ENCODE peak calls at places on chromosomes 13 and 19, in five cellular contexts. D, L, U, R and C are unnamed samples.

GRCh38 chr13:36518707-36519106 is 86.4 kb downstream of the CCNA1 start:
- DNase-seq in R (no peak), D (no peak), L (no peak), U (no peak), C (no peak)

GRCh38 chr13:65638572-65639168 is 1591.5 kb downstream of the PCDH9 start:
- DNase-seq in L (no peak), R (no peak), U (no peak), D (peak), C (no peak)

GRCh38 chr13:109654341-109655205 is 131.8 kb downstream of the IRS2 start:
- DNase-seq in L (no peak), U (no peak), R (no peak), D (no peak), C (no peak)

GRCh38 chr19:2962018-2962670 is 15.2 kb upstream of the TLE6 start:
- DNase-seq in R (no peak), L (no peak), U (no peak), D (peak), C (peak)

GRCh38 chr19:39398297-39398864 is 7.2 kb downstream of the MED29 start:
- DNase-seq in D (no peak), R (no peak), U (no peak), L (peak), C (no peak)

GRCh38 chr13:105363747-105364177 is 1171.7 kb downstream of the EFNB2 start:
- DNase-seq in L (no peak), R (no peak), D (no peak), U (no peak), C (no peak)

GRCh38 chr19:6100284-6100915 is 9.9 kb downstream of the RFX2 start:
- DNase-seq in D (peak), L (peak), U (no peak), R (no peak), C (no peak)

GRCh38 chr13:45278096-45278645 is 62.8 kb downstream of the TPT1 start:
- DNase-seq in D (no peak), U (no peak), R (no peak), L (no peak), C (no peak)

GRCh38 chr19:46494936-46495788 is 505 bp downstream of the PNMA8B start:
- DNase-seq in D (no peak), L (no peak), U (no peak), R (no peak), C (no peak)

GRCh38 chr19:7628589-7629311 is 595 bp downstream of the XAB2 start:
- DNase-seq in U (no peak), D (no peak), L (no peak), R (no peak), C (no peak)

GRCh38 chr13:32617112-32617511 is 30.9 kb downstream of the PDS5B start:
- DNase-seq in D (no peak), U (no peak), R (no peak), L (no peak), C (no peak)

DNA sequence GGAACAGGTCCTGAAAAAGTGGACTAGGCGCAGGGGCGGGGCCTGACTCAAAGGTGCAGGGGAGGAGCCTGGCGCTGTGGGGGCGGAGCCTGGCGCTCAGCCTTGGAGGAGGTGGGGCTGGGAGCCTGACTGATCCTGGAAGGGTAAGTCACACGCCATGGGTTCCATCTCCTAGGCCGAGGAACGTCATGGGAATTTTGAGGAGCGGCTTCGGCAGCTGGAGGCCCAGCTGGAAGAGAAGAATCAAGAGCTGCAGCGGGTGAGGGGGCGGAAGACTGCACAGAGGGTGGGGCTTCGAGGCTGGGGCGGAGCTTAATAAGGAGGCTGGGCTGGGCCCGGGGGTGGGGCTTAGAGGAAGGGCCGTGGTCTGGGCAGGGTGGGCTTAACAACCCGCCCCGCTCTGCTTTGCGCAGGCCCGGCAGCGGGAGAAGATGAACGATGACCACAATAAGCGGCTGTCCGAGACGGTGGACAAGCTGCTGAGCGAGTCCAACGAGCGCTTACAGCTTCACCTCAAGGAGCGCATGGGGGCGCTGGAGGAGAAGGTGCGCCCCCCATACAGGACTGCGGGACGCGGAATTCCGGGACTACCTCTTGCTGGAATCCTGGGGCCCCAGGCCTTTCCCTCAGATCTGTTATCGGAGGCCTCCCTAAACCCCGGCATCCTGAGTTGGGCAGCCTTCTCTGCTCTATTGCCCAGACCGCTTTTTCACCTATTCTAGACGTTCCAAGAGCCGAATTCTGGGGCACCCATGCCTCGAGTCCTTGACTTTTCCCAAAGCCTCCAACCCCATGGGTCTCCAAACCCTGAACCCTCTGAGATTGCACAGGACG is 14.5 kb downstream of the PPFIA3 start:
- DNase-seq in D (no peak), U (no peak), R (no peak), L (peak), C (no peak)
- TF ChIP-seq CTCF in D (no peak), U (no peak), R (no peak), L (no peak), C (no peak)

GRCh38 chr13:46553886-46554855 is 1.2 kb downstream of the LRCH1 start:
- DNase-seq in R (peak), U (peak), D (peak), L (peak), C (no peak)
- TF ChIP-seq CTCF in R (peak), U (no peak), D (no peak), L (no peak), C (peak)

GRCh38 chr19:532578-533484 is 1.3 kb downstream of the CDC34 start:
- DNase-seq in U (no peak), L (peak), R (no peak), D (peak), C (no peak)
- TF ChIP-seq CTCF in U (no peak), L (peak), R (peak), D (peak), C (peak)

GRCh38 chr19:11738746-11739620 is at the start of gene ZNF823:
- DNase-seq in D (peak), R (peak), U (peak), L (peak), C (peak)

GRCh38 chr19:11735375-11735774 is 3.4 kb downstream of the ZNF823 start:
- DNase-seq in L (no peak), D (no peak), U (no peak), R (no peak), C (no peak)

GRCh38 chr19:11736696-11737095 is 2.0 kb downstream of the ZNF823 start:
- DNase-seq in U (no peak), R (no peak), L (peak), D (peak), C (no peak)

GRCh38 chr19:11737964-11738745 is 591 bp downstream of the ZNF823 start:
- DNase-seq in U (peak), R (no peak), D (peak), L (peak), C (no peak)
- TF ChIP-seq CTCF in U (no peak), R (no peak), D (no peak), L (no peak), C (no peak)

DNA sequence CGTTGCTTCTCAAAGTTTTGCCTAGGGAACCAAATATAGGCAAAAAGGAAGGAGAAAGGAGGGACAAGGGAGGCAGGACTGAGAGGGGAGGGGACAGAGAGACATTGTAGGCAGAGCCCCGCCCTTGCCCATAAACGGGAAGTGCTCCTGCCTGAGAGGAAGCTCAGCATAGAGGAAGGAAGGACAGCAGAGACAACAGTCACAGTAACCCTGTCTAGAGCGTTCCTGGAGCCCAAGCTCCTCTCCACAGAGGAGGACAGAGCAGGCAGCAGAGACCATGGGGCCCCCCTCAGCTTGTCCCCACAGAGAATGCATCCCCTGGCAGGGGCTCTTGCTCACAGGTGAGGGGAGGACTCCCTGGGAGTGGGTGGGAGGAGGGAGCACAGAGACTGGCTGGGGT is at the start of gene CEACAM21:
- DNase-seq in U (no peak), R (no peak), L (peak), D (peak), C (peak)
- TF ChIP-seq CTCF in U (no peak), R (no peak), L (no peak), D (no peak), C (no peak)